ENCODE peak calls at places on chromosomes 1 and 21, in five cellular contexts. H is neural progenitor cell, A is GM23338, Q is HCT116, X is hepatocyte. M is an unnamed sample.

GRCh38 chr1:228306275-228307217 is 98.7 kb downstream of the OBSCN start:
- DNase-seq in H (no peak), A (no peak), Q (no peak), X (no peak), M (no peak)

GRCh38 chr1:43383449-43383848 is 6.2 kb downstream of the MED8 start:
- DNase-seq in H (no peak), A (no peak), Q (no peak), X (no peak), M (peak)

GRCh38 chr1:151416231-151416630 is 16.9 kb downstream of the PSMB4 start:
- DNase-seq in H (no peak), A (no peak), Q (no peak), X (no peak), M (peak)

GRCh38 chr1:66223681-66224080 is 310.3 kb upstream of the SGIP1 start:
- DNase-seq in H (no peak), A (no peak), Q (no peak), X (no peak), M (peak)

GRCh38 chr1:58968360-58968952 is 184.6 kb upstream of the JUN start:
- DNase-seq in H (no peak), A (no peak), Q (no peak), X (peak), M (no peak)

GRCh38 chr1:6465461-6466005 is 440 bp downstream of the TNFRSF25 start:
- DNase-seq in H (no peak), A (no peak), Q (no peak), X (no peak), M (no peak)

GRCh38 chr1:230578621-230579020 is 63.7 kb upstream of the COG2 start:
- DNase-seq in H (no peak), A (no peak), Q (no peak), X (no peak), M (no peak)

GRCh38 chr1:8431028-8431427 is 113.1 kb downstream of the SLC45A1 start:
- DNase-seq in H (no peak), A (peak), Q (no peak), X (no peak), M (no peak)

GRCh38 chr1:23799570-23800395 is 771 bp downstream of the GALE start:
- DNase-seq in H (peak), A (peak), Q (peak), X (peak), M (peak)

GRCh38 chr1:11340248-11340632 is 67.2 kb downstream of the UBIAD1 start:
- DNase-seq in H (no peak), A (no peak), Q (no peak), X (no peak), M (no peak)

GRCh38 chr1:11338351-11338809 is 65.4 kb downstream of the UBIAD1 start:
- DNase-seq in H (no peak), A (no peak), Q (no peak), X (no peak), M (no peak)

GRCh38 chr1:11339346-11340247 is 66.6 kb downstream of the UBIAD1 start:
- DNase-seq in H (peak), A (peak), Q (peak), X (peak), M (peak)

GRCh38 chr1:11341881-11342552 is 69.0 kb downstream of the UBIAD1 start:
- DNase-seq in H (no peak), A (no peak), Q (no peak), X (no peak), M (no peak)

GRCh38 chr1:11342677-11343076 is 69.7 kb downstream of the UBIAD1 start:
- DNase-seq in H (peak), A (no peak), Q (no peak), X (no peak), M (no peak)
- H3K27ac ChIP-seq in H (no peak), A (no peak), Q (no peak), X (no peak), M (no peak)

GRCh38 chr1:108830119-108831008 is 26.5 kb downstream of the AKNAD1 start:
- DNase-seq in H (no peak), A (peak), Q (peak), X (peak), M (peak)
- TF ChIP-seq EZH2 in H (no peak), A (no peak), Q (no peak), X (no peak), M (no peak)

DNA sequence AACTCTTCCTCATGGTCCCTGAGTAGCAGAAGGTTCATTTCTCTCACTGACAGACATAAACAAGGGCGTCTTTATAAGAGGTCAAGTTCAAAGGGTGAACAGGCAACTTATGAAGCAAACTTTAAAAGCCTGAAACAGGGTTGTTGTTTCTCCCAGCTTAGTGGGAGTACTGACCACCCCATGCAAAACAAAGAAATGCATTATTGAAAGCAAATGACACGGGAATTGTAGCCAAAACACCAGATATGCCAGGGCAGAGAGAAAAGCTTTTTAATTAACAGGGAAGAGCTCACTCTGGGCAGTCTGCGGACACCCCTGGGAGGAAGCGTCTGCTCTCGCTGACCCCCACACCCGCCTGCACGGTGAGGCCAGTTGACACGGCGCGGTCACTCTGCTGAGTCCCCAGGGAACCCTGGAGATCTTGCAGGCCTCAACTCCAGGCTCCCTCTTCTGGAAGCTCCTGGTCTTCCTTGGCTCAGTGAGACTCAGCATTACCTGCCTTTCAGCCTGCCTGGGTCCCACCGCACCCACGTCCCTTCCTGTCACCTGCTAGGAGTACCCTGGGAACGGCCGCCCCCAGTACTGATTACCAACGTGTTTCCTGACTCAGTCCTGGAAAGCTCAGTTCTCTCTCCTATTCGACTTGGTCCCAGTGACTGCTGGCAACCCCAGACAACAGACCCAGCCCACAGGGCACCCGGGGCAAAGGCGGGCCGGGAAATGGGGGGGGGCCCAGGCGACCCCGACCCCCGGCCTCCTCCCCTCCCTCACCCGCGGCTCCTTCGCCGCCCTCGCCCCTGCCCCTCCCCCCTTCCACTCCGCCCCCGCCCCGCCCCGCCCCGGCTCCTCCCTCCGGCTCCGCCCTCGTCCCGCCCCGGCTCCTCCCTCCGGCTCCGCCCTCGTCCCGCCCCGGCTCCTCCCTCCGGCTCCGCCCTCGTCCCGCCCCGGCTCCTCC is 972 bp downstream of the CFAP410 start:
- DNase-seq in H (peak), A (peak), Q (peak), X (peak), M (peak)
- TF ChIP-seq EZH2phosphoT487 in H (no peak), A (no peak), Q (no peak), X (no peak), M (no peak)

DNA sequence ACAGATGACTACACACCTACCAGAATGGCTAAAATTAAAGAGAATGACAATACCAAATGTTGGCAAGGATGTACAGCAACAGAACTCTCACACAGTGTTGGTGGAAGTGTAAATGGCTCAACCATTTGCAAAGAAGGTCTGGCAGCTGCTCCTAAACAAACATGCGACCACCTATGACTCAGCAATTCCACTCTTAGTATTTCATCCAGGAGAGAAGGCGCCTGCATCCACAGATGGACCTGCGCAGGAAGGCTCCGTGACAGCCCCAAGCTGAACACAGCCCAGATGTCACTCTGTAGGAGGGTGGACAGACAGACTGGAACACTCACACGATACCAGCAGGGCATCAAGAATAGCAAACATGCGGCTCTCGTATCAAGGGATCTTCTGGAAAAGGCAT is 6.7 kb downstream of the PTTG1IP start:
- DNase-seq in H (no peak), A (no peak), Q (no peak), X (peak), M (peak)
- H3K27ac ChIP-seq in H (no peak), A (no peak), Q (no peak), X (peak), M (no peak)

GRCh38 chr1:202214089-202214843 is 20.7 kb downstream of the LGR6 start:
- DNase-seq in H (peak), A (peak), Q (no peak), X (peak), M (no peak)

GRCh38 chr1:202212787-202213186 is 19.2 kb downstream of the LGR6 start:
- DNase-seq in H (no peak), A (no peak), Q (no peak), X (no peak), M (no peak)

GRCh38 chr1:202215472-202216130 is 22.0 kb downstream of the LGR6 start:
- DNase-seq in H (peak), A (no peak), Q (no peak), X (no peak), M (no peak)

GRCh38 chr1:202210969-202211368 is 17.4 kb downstream of the LGR6 start:
- DNase-seq in H (no peak), A (no peak), Q (no peak), X (no peak), M (no peak)

GRCh38 chr1:202213361-202214088 is 19.9 kb downstream of the LGR6 start:
- DNase-seq in H (peak), A (peak), Q (no peak), X (no peak), M (peak)
- TF ChIP-seq EZH2 in H (no peak), A (no peak), Q (no peak), X (no peak), M (no peak)

DNA sequence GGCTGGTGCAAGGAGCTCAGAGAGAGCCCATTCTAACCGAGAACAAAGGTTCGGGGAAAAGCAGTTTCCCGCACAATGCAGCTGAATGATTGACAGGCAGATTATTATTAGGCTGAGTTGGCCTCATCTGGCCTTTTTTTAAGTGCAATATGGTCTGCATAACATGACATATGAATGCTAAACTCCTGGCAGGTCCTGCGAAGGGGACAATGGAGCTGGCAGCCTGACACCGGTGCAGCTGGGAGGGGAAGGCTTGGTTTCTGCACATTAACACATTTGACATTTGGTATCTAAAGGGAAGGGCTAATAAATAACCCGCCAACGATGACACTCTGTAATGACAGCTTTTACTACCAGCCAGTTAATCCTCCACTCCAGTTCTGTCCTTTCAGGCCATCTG is 92.0 kb downstream of the MIS18A start:
- DNase-seq in H (no peak), A (no peak), Q (no peak), X (no peak), M (no peak)
- TF ChIP-seq EZH2phosphoT487 in H (no peak), A (no peak), Q (no peak), X (no peak), M (no peak)